ENCODE peak calls at places on chromosomes 13 and 19, in four cellular contexts. One of them, this sample, is unnamed.

GRCh38 chr13:51861728-51862300 is at the start of gene CCDC70:
- DNase-seq in BJ: no peak
- DNase-seq in cardiac fibroblast: no peak
- DNase-seq in cardiac muscle cell: peak
- DNase-seq in this sample: peak

GRCh38 chr13:108031859-108032258 is 183.5 kb downstream of the LIG4 start:
- DNase-seq in cardiac fibroblast: no peak
- DNase-seq in cardiac muscle cell: no peak
- DNase-seq in BJ: no peak
- DNase-seq in this sample: no peak

GRCh38 chr13:42696191-42696590 is 85.2 kb upstream of the FAM216B start:
- DNase-seq in cardiac muscle cell: peak
- DNase-seq in cardiac fibroblast: peak
- DNase-seq in BJ: peak
- DNase-seq in this sample: no peak

GRCh38 chr13:34025746-34026145 is 207.8 kb downstream of the RFC3 start:
- DNase-seq in BJ: peak
- DNase-seq in cardiac fibroblast: peak
- DNase-seq in cardiac muscle cell: peak
- DNase-seq in this sample: peak

GRCh38 chr19:47778954-47779351 is 450 bp downstream of the SELENOW start:
- DNase-seq in BJ: no peak
- DNase-seq in cardiac muscle cell: peak
- DNase-seq in cardiac fibroblast: peak
- DNase-seq in this sample: no peak

GRCh38 chr13:94143624-94144350 is 335.7 kb downstream of the DCT start:
- DNase-seq in cardiac muscle cell: no peak
- DNase-seq in cardiac fibroblast: no peak
- DNase-seq in BJ: no peak
- DNase-seq in this sample: no peak

GRCh38 chr19:8702350-8702749 is 3.8 kb upstream of the ACTL9 start:
- DNase-seq in BJ: no peak
- DNase-seq in cardiac muscle cell: peak
- DNase-seq in cardiac fibroblast: no peak
- DNase-seq in this sample: no peak

GRCh38 chr19:54209058-54209747 is 8.5 kb downstream of the RPS9 start:
- DNase-seq in BJ: no peak
- DNase-seq in cardiac fibroblast: no peak
- DNase-seq in cardiac muscle cell: no peak
- DNase-seq in this sample: no peak

GRCh38 chr13:51793570-51794273 is 10.2 kb downstream of the DHRS12 start:
- DNase-seq in BJ: peak
- DNase-seq in cardiac muscle cell: peak
- DNase-seq in cardiac fibroblast: peak
- DNase-seq in this sample: no peak

GRCh38 chr13:33164331-33164730 is 121.2 kb downstream of the STARD13 start:
- DNase-seq in cardiac muscle cell: peak
- DNase-seq in cardiac fibroblast: peak
- DNase-seq in BJ: no peak
- DNase-seq in this sample: no peak

GRCh38 chr19:8390617-8390981 is 439 bp downstream of the RAB11B start:
- DNase-seq in BJ: peak
- DNase-seq in cardiac fibroblast: peak
- DNase-seq in cardiac muscle cell: peak
- DNase-seq in this sample: no peak

GRCh38 chr13:110807546-110807945 is 94.0 kb downstream of the ING1 start:
- DNase-seq in cardiac muscle cell: no peak
- DNase-seq in cardiac fibroblast: no peak
- DNase-seq in BJ: no peak
- DNase-seq in this sample: no peak

GRCh38 chr13:20984879-20985278 is 76.5 kb downstream of the LATS2 start:
- DNase-seq in cardiac fibroblast: no peak
- DNase-seq in cardiac muscle cell: no peak
- DNase-seq in BJ: no peak
- DNase-seq in this sample: no peak

GRCh38 chr19:57578487-57579205 is at the start of gene ZNF416:
- DNase-seq in cardiac fibroblast: peak
- DNase-seq in cardiac muscle cell: peak
- DNase-seq in BJ: peak
- DNase-seq in this sample: peak

GRCh38 chr19:23440207-23440606 is 44.9 kb upstream of the ZNF91 start:
- DNase-seq in cardiac muscle cell: no peak
- DNase-seq in BJ: no peak
- DNase-seq in cardiac fibroblast: no peak
- DNase-seq in this sample: no peak

GRCh38 chr19:18205180-18205915 is 1.5 kb upstream of the RAB3A start:
- DNase-seq in BJ: no peak
- DNase-seq in cardiac fibroblast: peak
- DNase-seq in cardiac muscle cell: peak
- DNase-seq in this sample: no peak

GRCh38 chr13:36432106-36432544 is at the start of gene CCNA1:
- DNase-seq in cardiac fibroblast: peak
- DNase-seq in BJ: no peak
- DNase-seq in cardiac muscle cell: peak
- DNase-seq in this sample: no peak

GRCh38 chr13:110576736-110577476 is 15.4 kb upstream of the RAB20 start:
- DNase-seq in cardiac fibroblast: no peak
- DNase-seq in cardiac muscle cell: no peak
- DNase-seq in BJ: no peak
- DNase-seq in this sample: no peak

GRCh38 chr19:4518345-4519171 is at the start of gene PLIN4:
- DNase-seq in cardiac fibroblast: peak
- DNase-seq in BJ: no peak
- DNase-seq in cardiac muscle cell: peak
- DNase-seq in this sample: no peak

GRCh38 chr13:44854264-44855060 is 134.8 kb downstream of the NUFIP1 start:
- DNase-seq in cardiac muscle cell: no peak
- DNase-seq in BJ: no peak
- DNase-seq in cardiac fibroblast: no peak
- DNase-seq in this sample: no peak

GRCh38 chr13:26168276-26168814 is 53.8 kb downstream of the RNF6 start:
- DNase-seq in cardiac fibroblast: peak
- DNase-seq in BJ: no peak
- DNase-seq in cardiac muscle cell: peak
- DNase-seq in this sample: no peak

GRCh38 chr19:7725791-7726190 is 6.1 kb downstream of the CLEC4G start:
- DNase-seq in cardiac muscle cell: no peak
- DNase-seq in BJ: no peak
- DNase-seq in cardiac fibroblast: no peak
- DNase-seq in this sample: no peak

GRCh38 chr19:41937525-41937924 is 9.3 kb upstream of the ERFL start:
- DNase-seq in cardiac fibroblast: no peak
- DNase-seq in cardiac muscle cell: no peak
- DNase-seq in BJ: no peak
- DNase-seq in this sample: no peak

GRCh38 chr19:49786432-49786831 is 19.6 kb downstream of the AP2A1 start:
- DNase-seq in BJ: no peak
- DNase-seq in cardiac fibroblast: no peak
- DNase-seq in cardiac muscle cell: peak
- DNase-seq in this sample: no peak

GRCh38 chr19:50779504-50780457 is 9.5 kb downstream of the GPR32 start:
- DNase-seq in cardiac fibroblast: no peak
- DNase-seq in cardiac muscle cell: no peak
- DNase-seq in BJ: no peak
- DNase-seq in this sample: no peak

GRCh38 chr13:19586904-19587634 is 25.7 kb upstream of the TPTE2 start:
- DNase-seq in BJ: peak
- DNase-seq in cardiac fibroblast: no peak
- DNase-seq in cardiac muscle cell: peak
- DNase-seq in this sample: no peak

GRCh38 chr19:51020988-51021651 is 1.6 kb upstream of the KLK10 start:
- DNase-seq in BJ: no peak
- DNase-seq in cardiac muscle cell: peak
- DNase-seq in cardiac fibroblast: peak
- DNase-seq in this sample: no peak

GRCh38 chr19:3509566-3509989 is 3.5 kb downstream of the FZR1 start:
- DNase-seq in cardiac fibroblast: no peak
- DNase-seq in BJ: no peak
- DNase-seq in cardiac muscle cell: no peak
- DNase-seq in this sample: no peak

GRCh38 chr19:46478356-46478986 is 7.1 kb upstream of the PNMA8A start:
- DNase-seq in cardiac fibroblast: peak
- DNase-seq in cardiac muscle cell: peak
- DNase-seq in BJ: no peak
- DNase-seq in this sample: no peak

GRCh38 chr13:76737526-76737925 is 148.7 kb downstream of the KCTD12 start:
- DNase-seq in cardiac fibroblast: no peak
- DNase-seq in BJ: no peak
- DNase-seq in cardiac muscle cell: no peak
- DNase-seq in this sample: no peak

GRCh38 chr19:4267101-4267900 is 11.8 kb upstream of the SHD start:
- DNase-seq in cardiac fibroblast: peak
- DNase-seq in BJ: no peak
- DNase-seq in cardiac muscle cell: peak
- DNase-seq in this sample: no peak

GRCh38 chr13:27054760-27055159 is 116.9 kb downstream of the USP12 start:
- DNase-seq in cardiac muscle cell: no peak
- DNase-seq in BJ: no peak
- DNase-seq in cardiac fibroblast: no peak
- DNase-seq in this sample: no peak

GRCh38 chr19:42553292-42554045 is 25.2 kb upstream of the CEACAM1 start:
- DNase-seq in cardiac muscle cell: peak
- DNase-seq in BJ: peak
- DNase-seq in cardiac fibroblast: peak
- DNase-seq in this sample: peak

GRCh38 chr13:51067376-51068125 is 43.5 kb downstream of the C13orf42 start:
- DNase-seq in BJ: no peak
- DNase-seq in cardiac fibroblast: no peak
- DNase-seq in cardiac muscle cell: no peak
- DNase-seq in this sample: no peak

GRCh38 chr19:18157465-18158063 is 4.6 kb downstream of the PIK3R2 start:
- DNase-seq in BJ: no peak
- DNase-seq in cardiac fibroblast: no peak
- DNase-seq in cardiac muscle cell: no peak
- DNase-seq in this sample: no peak

GRCh38 chr19:2944403-2944774 is 382 bp downstream of the ZNF77 start:
- DNase-seq in BJ: no peak
- DNase-seq in cardiac muscle cell: no peak
- DNase-seq in cardiac fibroblast: no peak
- DNase-seq in this sample: no peak

GRCh38 chr13:99218969-99219368 is 18.3 kb downstream of the UBAC2 start:
- DNase-seq in cardiac fibroblast: no peak
- DNase-seq in cardiac muscle cell: no peak
- DNase-seq in BJ: no peak
- DNase-seq in this sample: no peak

GRCh38 chr13:99217461-99218101 is 16.9 kb downstream of the UBAC2 start:
- DNase-seq in cardiac fibroblast: no peak
- DNase-seq in cardiac muscle cell: no peak
- DNase-seq in BJ: no peak
- DNase-seq in this sample: no peak

GRCh38 chr13:99218126-99218525 is 17.5 kb downstream of the UBAC2 start:
- DNase-seq in BJ: no peak
- DNase-seq in cardiac fibroblast: no peak
- DNase-seq in cardiac muscle cell: no peak
- DNase-seq in this sample: no peak

GRCh38 chr13:99220199-99220931 is 19.7 kb downstream of the UBAC2 start:
- DNase-seq in cardiac fibroblast: no peak
- DNase-seq in cardiac muscle cell: no peak
- DNase-seq in BJ: no peak
- DNase-seq in this sample: no peak

GRCh38 chr13:99218545-99218944 is 17.9 kb downstream of the UBAC2 start:
- DNase-seq in BJ: no peak
- DNase-seq in cardiac muscle cell: no peak
- DNase-seq in cardiac fibroblast: no peak
- DNase-seq in this sample: no peak
- TF ChIP-seq CTCF in BJ: no peak
- TF ChIP-seq CTCF in cardiac muscle cell: no peak
- TF ChIP-seq CTCF in cardiac fibroblast: no peak
- TF ChIP-seq CTCF in this sample: no peak

DNA sequence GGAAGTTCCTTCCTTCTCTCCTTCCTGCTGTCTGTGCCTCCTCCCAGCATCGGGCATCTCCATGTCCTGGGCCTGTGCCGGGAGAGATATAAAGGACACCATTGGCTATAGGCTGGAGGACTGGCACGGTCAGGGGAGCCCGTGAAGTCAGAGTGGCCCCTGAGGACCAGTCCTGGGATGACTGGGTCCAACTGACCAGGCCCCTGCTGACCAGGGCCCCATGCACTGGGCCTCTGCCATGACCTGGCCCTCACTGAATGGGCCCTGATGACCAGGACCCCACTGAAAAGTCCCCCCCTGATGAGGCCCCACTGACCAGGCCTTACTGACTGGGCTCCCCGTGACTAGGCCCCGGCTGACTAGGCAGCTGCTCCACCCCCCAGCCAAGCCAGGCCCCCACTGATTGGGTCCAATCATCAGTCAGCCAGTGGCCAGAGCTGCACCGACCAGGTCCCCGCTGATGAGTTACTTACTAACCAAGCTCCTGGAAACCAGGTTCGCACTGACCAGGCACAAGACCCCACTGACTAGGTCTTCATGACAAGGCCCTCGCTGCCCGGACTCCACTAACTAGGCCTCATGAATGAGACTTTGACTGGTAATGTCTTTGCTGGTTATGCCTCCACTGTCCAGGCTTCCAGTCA is 20.0 kb upstream of the ZNF14 start:
- DNase-seq in cardiac fibroblast: no peak
- DNase-seq in cardiac muscle cell: no peak
- DNase-seq in BJ: no peak
- DNase-seq in this sample: no peak
- TF ChIP-seq CTCF in cardiac fibroblast: no peak
- TF ChIP-seq CTCF in cardiac muscle cell: no peak
- TF ChIP-seq CTCF in BJ: no peak
- TF ChIP-seq CTCF in this sample: no peak

DNA sequence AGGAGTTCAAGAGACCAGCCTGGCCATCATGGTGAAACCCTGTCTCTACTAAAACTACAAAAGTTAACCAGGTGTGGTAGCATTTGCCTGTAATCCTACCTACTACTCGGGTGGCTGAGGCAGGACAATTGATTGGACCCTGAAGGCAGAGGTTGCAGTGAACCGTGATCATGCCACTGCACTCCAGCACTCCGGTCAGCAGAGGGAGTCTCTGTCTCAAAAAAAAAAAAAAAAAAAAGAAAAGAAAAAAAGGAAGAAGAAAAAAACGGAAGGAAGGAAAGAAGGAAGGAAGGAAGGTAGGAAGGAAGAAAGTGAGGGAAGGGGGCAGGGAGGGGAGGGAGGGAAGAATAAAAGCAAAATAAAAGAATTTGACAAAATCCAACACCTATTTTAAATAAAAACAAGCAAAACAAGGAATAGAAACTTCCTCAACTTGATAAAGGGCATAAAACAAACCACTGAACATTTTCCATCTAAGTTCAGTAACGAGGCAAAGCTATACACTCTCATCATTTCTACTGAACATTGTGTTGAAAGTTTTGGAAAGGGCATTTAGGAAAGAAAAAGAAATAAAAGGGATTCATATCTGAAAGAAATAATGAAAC is 411.6 kb upstream of the SLITRK5 start:
- DNase-seq in cardiac muscle cell: peak
- DNase-seq in BJ: no peak
- DNase-seq in cardiac fibroblast: no peak
- DNase-seq in this sample: no peak
- TF ChIP-seq CTCF in cardiac muscle cell: no peak
- TF ChIP-seq CTCF in BJ: no peak
- TF ChIP-seq CTCF in cardiac fibroblast: no peak
- TF ChIP-seq CTCF in this sample: peak

GRCh38 chr13:41075034-41075433 is 13.7 kb downstream of the WBP4 start:
- DNase-seq in BJ: no peak
- DNase-seq in cardiac muscle cell: peak
- DNase-seq in cardiac fibroblast: peak
- DNase-seq in this sample: no peak
- TF ChIP-seq CTCF in BJ: peak
- TF ChIP-seq CTCF in cardiac muscle cell: peak
- TF ChIP-seq CTCF in cardiac fibroblast: peak
- TF ChIP-seq CTCF in this sample: peak